ENCODE peak calls at places on chromosomes 11 and 22, in ten cellular contexts. Y is NCI-H1694; O is stimulated activated CD8-positive, alpha-beta memory T cell treated with anti-CD3 and anti-CD28 coated beads, Interleukin-2, amount 100 ng/mL, for 1 hour; C is sigmoid colon; R is GM23248; X is T1000; K is GM10248; M is astrocyte of the spinal cord; Q is GF-D8; Z is cardiac muscle cell. T is an unnamed sample.

GRCh38 chr11:20443596-20443995 is 56.1 kb downstream of the PRMT3 start:
- DNase-seq in Q (no peak), Y (peak; percentile 19), X (no peak), K (no peak), C (no peak), Z (peak; percentile 52), R (peak; percentile 49), M (peak; percentile 38), O (no peak), T (no peak)

GRCh38 chr11:10451399-10452116 is 3.5 kb upstream of the AMPD3 start:
- DNase-seq in X (no peak), O (no peak), M (no peak), Z (no peak), Q (no peak), Y (no peak), K (no peak), R (no peak), C (no peak), T (no peak)

GRCh38 chr22:42645938-42646568 is 3.1 kb downstream of the CYB5R3 start:
- DNase-seq in C (no peak), M (no peak), Z (no peak), O (no peak), R (peak; percentile 31), K (no peak), X (no peak), Q (no peak), Y (no peak), T (no peak)

GRCh38 chr11:115220881-115221280 is 283.3 kb downstream of the CADM1 start:
- DNase-seq in R (no peak), X (no peak), Q (no peak), K (no peak), Y (no peak), M (no peak), O (no peak), C (no peak), Z (no peak), T (no peak)

GRCh38 chr11:104154296-104154695 is 9.7 kb downstream of the PDGFD start:
- DNase-seq in C (no peak), Z (no peak), R (no peak), O (no peak), K (no peak), M (no peak), Y (no peak), X (no peak), Q (no peak), T (no peak)

GRCh38 chr11:73200256-73200655 is 17.8 kb upstream of the P2RY2 start:
- DNase-seq in C (peak; percentile 28), M (no peak), R (no peak), X (no peak), Y (no peak), O (no peak), Z (no peak), Q (no peak), K (no peak), T (peak; percentile 31)

GRCh38 chr11:59520741-59521140 is 9.4 kb downstream of the OR4D9 start:
- DNase-seq in Q (no peak), Z (peak; percentile 7), C (no peak), O (no peak), Y (no peak), R (no peak), X (no peak), M (no peak), K (no peak), T (no peak)

GRCh38 chr11:127017482-127017881 is 16.9 kb upstream of the KIRREL3 start:
- DNase-seq in M (peak; percentile 63), Z (peak; percentile 51), K (no peak), R (peak; percentile 90), C (no peak), Q (no peak), Y (no peak), O (no peak), X (peak; percentile 46), T (no peak)

GRCh38 chr11:111460340-111460739 is 51.8 kb downstream of the BTG4 start:
- DNase-seq in Y (no peak), M (no peak), O (no peak), K (no peak), Z (no peak), Q (no peak), X (no peak), C (no peak), R (no peak), T (no peak)

GRCh38 chr11:100827934-100828661 is 141.0 kb downstream of the ARHGAP42 start:
- DNase-seq in R (peak; percentile 14), X (no peak), Q (no peak), M (peak; percentile 90), K (no peak), Z (peak; percentile 46), Y (no peak), O (no peak), C (no peak), T (no peak)

GRCh38 chr22:33658775-33659174 is 261.5 kb downstream of the LARGE1 start:
- DNase-seq in X (no peak), Y (no peak), R (peak; percentile 56), Z (peak; percentile 64), Q (no peak), M (no peak), K (no peak), O (no peak), C (peak; percentile 81), T (peak; percentile 66)

GRCh38 chr11:44718057-44718456 is 8.7 kb upstream of the TSPAN18 start:
- DNase-seq in Z (no peak), C (no peak), Y (no peak), X (no peak), M (no peak), Q (no peak), K (no peak), O (no peak), R (no peak), T (no peak)

GRCh38 chr11:93530468-93530826 is 12.7 kb downstream of the SMCO4 start:
- DNase-seq in O (no peak), Y (no peak), R (peak; percentile 10), K (no peak), M (no peak), Q (no peak), X (no peak), C (no peak), Z (no peak), T (no peak)

GRCh38 chr11:12842933-12843636 is 166.0 kb upstream of the RASSF10 start:
- DNase-seq in R (peak; percentile 42), Z (peak; percentile 79), C (no peak), M (peak; percentile 69), Y (no peak), K (no peak), O (no peak), X (no peak), Q (no peak), T (no peak)

GRCh38 chr22:45240137-45240809 is 421 bp downstream of the KIAA0930 start:
- DNase-seq in Z (peak; percentile 41), Q (no peak), X (no peak), R (peak; percentile 78), Y (no peak), M (no peak), K (no peak), C (no peak), O (no peak), T (no peak)

GRCh38 chr11:24642648-24643047 is 145.8 kb downstream of the LUZP2 start:
- DNase-seq in Q (no peak), X (no peak), M (no peak), O (no peak), Y (no peak), Z (no peak), R (no peak), K (no peak), C (no peak), T (no peak)

GRCh38 chr11:45341379-45341778 is 55.2 kb upstream of the SYT13 start:
- DNase-seq in Z (no peak), R (no peak), K (no peak), M (no peak), X (no peak), Y (no peak), Q (no peak), C (no peak), O (no peak), T (no peak)

GRCh38 chr11:1757861-1758610 is 5.7 kb downstream of the CTSD start:
- DNase-seq in O (no peak), R (no peak), Q (peak; percentile 17), X (no peak), K (no peak), Y (no peak), M (no peak), C (no peak), Z (no peak), T (peak; percentile 55)

GRCh38 chr11:2509481-2510001 is 64.7 kb downstream of the KCNQ1 start:
- DNase-seq in Y (no peak), Q (no peak), X (no peak), Z (no peak), O (no peak), M (no peak), K (no peak), R (no peak), C (peak; percentile 59), T (peak; percentile 51)

GRCh38 chr11:87301785-87302540 is 264.2 kb downstream of the TMEM135 start:
- DNase-seq in X (no peak), C (no peak), Y (no peak), R (no peak), K (no peak), M (no peak), O (no peak), Z (no peak), Q (no peak), T (no peak)

GRCh38 chr11:113267536-113267935 is 46.8 kb upstream of the TTC12 start:
- DNase-seq in Y (no peak), M (no peak), C (no peak), Z (no peak), X (no peak), Q (no peak), O (no peak), K (no peak), R (no peak), T (no peak)